ENCODE peak calls at places on chromosomes 16 and 17, in eight cellular contexts. One of them, this sample, is unnamed.

GRCh38 chr16:79628501-79628975 is 28.0 kb upstream of the MAF start:
- DNase-seq in IMR-90: peak
- DNase-seq in H1: no peak
- DNase-seq in Peyer's patch: no peak
- DNase-seq in transverse colon: no peak
- DNase-seq in tibial nerve: no peak
- DNase-seq in breast epithelium: no peak
- DNase-seq in thyroid gland: no peak
- DNase-seq in this sample: no peak

GRCh38 chr17:43118679-43119615 is 6.2 kb downstream of the BRCA1 start:
- DNase-seq in transverse colon: no peak
- DNase-seq in H1: no peak
- DNase-seq in tibial nerve: no peak
- DNase-seq in breast epithelium: no peak
- DNase-seq in thyroid gland: peak
- DNase-seq in Peyer's patch: no peak
- DNase-seq in IMR-90: peak
- DNase-seq in this sample: no peak

GRCh38 chr17:77439382-77440013 is 298.7 kb downstream of the SEC14L1 start:
- DNase-seq in H1: no peak
- DNase-seq in IMR-90: no peak
- DNase-seq in transverse colon: no peak
- DNase-seq in thyroid gland: no peak
- DNase-seq in breast epithelium: no peak
- DNase-seq in tibial nerve: no peak
- DNase-seq in Peyer's patch: no peak
- DNase-seq in this sample: no peak

GRCh38 chr17:70208080-70208794 is 38.9 kb downstream of the KCNJ2 start:
- DNase-seq in IMR-90: no peak
- DNase-seq in H1: no peak
- DNase-seq in tibial nerve: no peak
- DNase-seq in Peyer's patch: no peak
- DNase-seq in breast epithelium: no peak
- DNase-seq in thyroid gland: no peak
- DNase-seq in transverse colon: no peak
- DNase-seq in this sample: no peak

GRCh38 chr17:34840758-34841157 is 120.5 kb downstream of the CCT6B start:
- DNase-seq in transverse colon: no peak
- DNase-seq in thyroid gland: no peak
- DNase-seq in Peyer's patch: no peak
- DNase-seq in IMR-90: no peak
- DNase-seq in H1: no peak
- DNase-seq in breast epithelium: no peak
- DNase-seq in tibial nerve: no peak
- DNase-seq in this sample: no peak

GRCh38 chr17:4516740-4517139 is 18.1 kb downstream of the SPNS2 start:
- DNase-seq in tibial nerve: no peak
- DNase-seq in H1: no peak
- DNase-seq in IMR-90: peak
- DNase-seq in thyroid gland: no peak
- DNase-seq in transverse colon: no peak
- DNase-seq in Peyer's patch: no peak
- DNase-seq in breast epithelium: no peak
- DNase-seq in this sample: no peak

GRCh38 chr17:75615301-75615700 is 17.9 kb upstream of the SMIM5 start:
- DNase-seq in tibial nerve: no peak
- DNase-seq in IMR-90: no peak
- DNase-seq in transverse colon: no peak
- DNase-seq in breast epithelium: no peak
- DNase-seq in H1: no peak
- DNase-seq in Peyer's patch: no peak
- DNase-seq in thyroid gland: no peak
- DNase-seq in this sample: no peak

GRCh38 chr17:71380535-71380934 is 740.3 kb upstream of the SOX9 start:
- DNase-seq in IMR-90: peak
- DNase-seq in breast epithelium: no peak
- DNase-seq in thyroid gland: no peak
- DNase-seq in Peyer's patch: no peak
- DNase-seq in H1: no peak
- DNase-seq in tibial nerve: no peak
- DNase-seq in transverse colon: no peak
- DNase-seq in this sample: no peak

GRCh38 chr17:58007781-58008706 is 998 bp upstream of the SRSF1 start:
- DNase-seq in tibial nerve: no peak
- DNase-seq in thyroid gland: no peak
- DNase-seq in IMR-90: no peak
- DNase-seq in H1: no peak
- DNase-seq in breast epithelium: no peak
- DNase-seq in Peyer's patch: no peak
- DNase-seq in transverse colon: no peak
- DNase-seq in this sample: no peak

GRCh38 chr16:89899879-89900481 is 18.7 kb upstream of the MC1R start:
- DNase-seq in Peyer's patch: no peak
- DNase-seq in IMR-90: no peak
- DNase-seq in thyroid gland: no peak
- DNase-seq in transverse colon: no peak
- DNase-seq in H1: no peak
- DNase-seq in breast epithelium: no peak
- DNase-seq in tibial nerve: no peak
- DNase-seq in this sample: no peak

GRCh38 chr16:78994135-78994534 is 606.4 kb downstream of the MAF start:
- DNase-seq in transverse colon: no peak
- DNase-seq in thyroid gland: no peak
- DNase-seq in tibial nerve: no peak
- DNase-seq in breast epithelium: no peak
- DNase-seq in H1: no peak
- DNase-seq in IMR-90: no peak
- DNase-seq in Peyer's patch: no peak
- DNase-seq in this sample: no peak

GRCh38 chr17:4365628-4366311 is 705 bp downstream of the UBE2G1 start:
- DNase-seq in transverse colon: peak
- DNase-seq in breast epithelium: peak
- DNase-seq in tibial nerve: no peak
- DNase-seq in H1: no peak
- DNase-seq in IMR-90: no peak
- DNase-seq in Peyer's patch: peak
- DNase-seq in thyroid gland: peak
- DNase-seq in this sample: peak

GRCh38 chr16:13378151-13378550 is 476.8 kb downstream of the SHISA9 start:
- DNase-seq in IMR-90: no peak
- DNase-seq in tibial nerve: no peak
- DNase-seq in Peyer's patch: no peak
- DNase-seq in transverse colon: no peak
- DNase-seq in thyroid gland: peak
- DNase-seq in breast epithelium: no peak
- DNase-seq in H1: no peak
- DNase-seq in this sample: no peak

GRCh38 chr17:38575781-38576180 is 30.0 kb downstream of the SRCIN1 start:
- DNase-seq in Peyer's patch: no peak
- DNase-seq in tibial nerve: no peak
- DNase-seq in breast epithelium: peak
- DNase-seq in IMR-90: no peak
- DNase-seq in H1: no peak
- DNase-seq in thyroid gland: no peak
- DNase-seq in transverse colon: no peak
- DNase-seq in this sample: no peak

DNA sequence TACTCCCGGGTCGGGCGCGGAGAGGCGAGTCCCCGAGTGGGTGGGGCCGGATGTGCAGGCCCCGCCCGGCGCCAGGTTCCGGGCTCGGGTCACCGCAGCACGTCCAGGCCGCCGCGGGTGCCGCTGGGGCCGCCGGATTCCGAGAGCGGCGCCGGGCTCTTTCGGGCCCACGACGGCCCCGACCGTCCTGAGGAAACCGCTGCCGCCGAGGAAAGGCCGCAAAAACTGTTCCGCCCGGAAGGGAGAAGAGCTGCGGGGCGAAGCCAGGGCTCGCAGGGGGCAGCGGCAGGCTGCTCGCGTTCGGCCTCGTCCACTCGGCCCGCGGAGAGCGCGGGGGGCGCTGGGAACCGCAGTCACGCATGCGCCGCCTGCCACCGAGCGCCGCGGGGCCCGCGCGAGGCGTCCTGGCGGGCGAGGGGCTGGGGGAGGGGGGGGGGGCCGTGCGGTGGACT is at the start of gene ZKSCAN2:
- DNase-seq in H1: peak
- DNase-seq in breast epithelium: peak
- DNase-seq in IMR-90: peak
- DNase-seq in transverse colon: peak
- DNase-seq in tibial nerve: peak
- DNase-seq in Peyer's patch: peak
- DNase-seq in thyroid gland: peak
- DNase-seq in this sample: peak
- TF ChIP-seq POLR2A in H1: peak
- TF ChIP-seq POLR2A in breast epithelium: peak
- TF ChIP-seq POLR2A in IMR-90: peak
- TF ChIP-seq POLR2A in transverse colon: peak
- TF ChIP-seq POLR2A in tibial nerve: peak
- TF ChIP-seq POLR2A in Peyer's patch: peak
- TF ChIP-seq POLR2A in thyroid gland: peak
- TF ChIP-seq POLR2A in this sample: peak

DNA sequence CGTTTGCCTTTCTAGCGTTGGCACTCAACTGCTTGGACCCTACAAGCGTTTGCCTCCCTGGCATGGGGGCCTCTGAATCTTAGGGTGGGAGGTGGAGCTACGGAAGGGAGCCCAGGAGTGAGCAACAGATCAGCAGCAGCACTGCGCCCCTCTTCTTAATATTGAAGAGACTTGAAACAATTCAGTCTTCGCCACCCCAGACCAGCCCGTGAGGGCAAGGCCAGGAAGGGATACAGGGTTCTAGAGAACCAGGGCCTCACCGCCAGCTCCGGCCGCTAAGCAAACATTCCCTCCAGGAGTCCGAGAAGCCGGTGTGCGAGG is 1.5 kb upstream of the GPRC5C start:
- DNase-seq in transverse colon: no peak
- DNase-seq in tibial nerve: no peak
- DNase-seq in H1: no peak
- DNase-seq in IMR-90: no peak
- DNase-seq in Peyer's patch: no peak
- DNase-seq in thyroid gland: no peak
- DNase-seq in breast epithelium: no peak
- DNase-seq in this sample: no peak
- TF ChIP-seq POLR2A in transverse colon: no peak
- TF ChIP-seq POLR2A in tibial nerve: no peak
- TF ChIP-seq POLR2A in H1: no peak
- TF ChIP-seq POLR2A in IMR-90: no peak
- TF ChIP-seq POLR2A in Peyer's patch: peak
- TF ChIP-seq POLR2A in thyroid gland: no peak
- TF ChIP-seq POLR2A in breast epithelium: no peak
- TF ChIP-seq POLR2A in this sample: no peak

GRCh38 chr16:17302620-17303019 is 168.1 kb downstream of the XYLT1 start:
- DNase-seq in tibial nerve: no peak
- DNase-seq in thyroid gland: no peak
- DNase-seq in IMR-90: no peak
- DNase-seq in transverse colon: no peak
- DNase-seq in Peyer's patch: no peak
- DNase-seq in breast epithelium: no peak
- DNase-seq in H1: no peak
- DNase-seq in this sample: no peak

GRCh38 chr16:17303101-17303500 is 167.7 kb downstream of the XYLT1 start:
- DNase-seq in thyroid gland: no peak
- DNase-seq in H1: no peak
- DNase-seq in IMR-90: no peak
- DNase-seq in transverse colon: peak
- DNase-seq in Peyer's patch: peak
- DNase-seq in tibial nerve: no peak
- DNase-seq in breast epithelium: no peak
- DNase-seq in this sample: no peak

GRCh38 chr16:17301184-17301583 is 169.6 kb downstream of the XYLT1 start:
- DNase-seq in H1: no peak
- DNase-seq in transverse colon: no peak
- DNase-seq in thyroid gland: no peak
- DNase-seq in breast epithelium: no peak
- DNase-seq in Peyer's patch: no peak
- DNase-seq in tibial nerve: no peak
- DNase-seq in IMR-90: no peak
- DNase-seq in this sample: no peak

GRCh38 chr16:17301593-17302135 is 169.1 kb downstream of the XYLT1 start:
- DNase-seq in IMR-90: no peak
- DNase-seq in transverse colon: peak
- DNase-seq in breast epithelium: no peak
- DNase-seq in tibial nerve: no peak
- DNase-seq in thyroid gland: peak
- DNase-seq in H1: no peak
- DNase-seq in Peyer's patch: peak
- DNase-seq in this sample: no peak

DNA sequence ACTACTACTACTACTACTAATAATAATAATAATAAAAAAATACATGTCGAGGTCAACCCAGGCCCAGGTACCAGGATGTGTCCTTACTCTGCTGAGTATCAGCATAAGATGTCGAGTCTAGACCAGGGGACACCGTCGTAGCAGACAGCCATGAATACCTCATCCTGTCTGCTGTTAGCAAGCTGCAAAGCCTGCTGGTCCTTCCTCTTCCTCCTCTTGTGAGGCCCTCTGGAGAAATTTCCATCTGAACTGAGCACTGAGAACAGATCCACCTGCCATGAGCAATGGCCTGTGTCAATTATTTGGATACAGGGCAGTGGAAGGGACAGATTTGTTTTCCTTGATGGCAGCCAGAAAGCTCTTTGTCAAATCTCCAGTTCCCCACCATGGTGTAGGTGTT is 168.5 kb downstream of the XYLT1 start:
- DNase-seq in Peyer's patch: peak
- DNase-seq in breast epithelium: no peak
- DNase-seq in tibial nerve: no peak
- DNase-seq in H1: no peak
- DNase-seq in IMR-90: no peak
- DNase-seq in transverse colon: no peak
- DNase-seq in thyroid gland: no peak
- DNase-seq in this sample: no peak
- TF ChIP-seq POLR2A in Peyer's patch: no peak
- TF ChIP-seq POLR2A in breast epithelium: no peak
- TF ChIP-seq POLR2A in tibial nerve: no peak
- TF ChIP-seq POLR2A in H1: no peak
- TF ChIP-seq POLR2A in IMR-90: no peak
- TF ChIP-seq POLR2A in transverse colon: no peak
- TF ChIP-seq POLR2A in thyroid gland: no peak
- TF ChIP-seq POLR2A in this sample: no peak

DNA sequence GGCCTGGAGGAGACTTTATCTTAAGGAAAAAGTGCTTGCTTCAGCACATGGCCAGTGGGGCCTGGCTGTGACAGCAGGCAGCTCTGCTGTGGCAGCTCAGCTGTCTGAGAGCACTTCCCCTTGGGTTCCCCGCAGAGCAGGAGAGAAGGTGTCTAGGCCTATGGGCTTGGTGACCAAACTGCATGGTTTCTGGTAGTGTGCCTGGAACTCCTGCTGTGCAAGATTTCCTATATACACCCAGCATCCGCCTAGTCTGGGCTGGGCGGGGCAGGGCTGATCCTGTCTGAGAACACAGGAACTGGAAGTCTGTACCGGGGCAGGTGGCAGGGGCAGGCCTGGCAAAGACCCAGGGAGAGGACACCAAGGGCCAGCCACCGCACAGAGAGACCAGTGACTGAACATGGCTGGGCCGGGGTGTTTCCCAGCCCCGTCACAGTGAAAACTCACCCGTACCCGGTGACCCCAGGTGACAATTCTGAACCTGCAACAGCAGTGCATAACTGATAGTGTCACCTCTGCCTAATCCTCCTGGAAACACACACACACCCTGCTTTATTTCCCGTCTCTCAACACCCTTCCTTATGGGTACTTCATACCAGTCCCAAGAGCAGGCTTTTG is 39.3 kb downstream of the CHD9 start:
- DNase-seq in transverse colon: peak
- DNase-seq in tibial nerve: no peak
- DNase-seq in H1: no peak
- DNase-seq in Peyer's patch: peak
- DNase-seq in breast epithelium: peak
- DNase-seq in thyroid gland: peak
- DNase-seq in IMR-90: no peak
- DNase-seq in this sample: peak
- TF ChIP-seq POLR2A in transverse colon: peak
- TF ChIP-seq POLR2A in tibial nerve: no peak
- TF ChIP-seq POLR2A in H1: no peak
- TF ChIP-seq POLR2A in Peyer's patch: no peak
- TF ChIP-seq POLR2A in breast epithelium: no peak
- TF ChIP-seq POLR2A in thyroid gland: no peak
- TF ChIP-seq POLR2A in IMR-90: no peak
- TF ChIP-seq POLR2A in this sample: no peak